ENCODE peak calls at places on chromosomes 7 and 10, in seven cellular contexts. D is HFFc6, C is cardiac fibroblast, V is sigmoid colon, G is ascending aorta, T is SK-N-DZ, L is T-helper 17 cell. J is an unnamed sample.

GRCh38 chr7:7257899-7258692 is 75.8 kb downstream of the C1GALT1 start:
- DNase-seq in D (no peak), C (no peak), V (no peak), G (no peak), T (no peak), L (no peak), J (no peak)

GRCh38 chr7:1288390-1288995 is 55.8 kb downstream of the UNCX start:
- DNase-seq in D (no peak), C (no peak), V (no peak), G (no peak), T (no peak), L (no peak), J (no peak)

GRCh38 chr7:139763330-139763729 is 14.5 kb downstream of the HIPK2 start:
- DNase-seq in D (no peak), C (no peak), V (no peak), G (no peak), T (no peak), L (no peak), J (no peak)

GRCh38 chr10:126169899-126170298 is 218.4 kb downstream of the ADAM12 start:
- DNase-seq in D (no peak), C (no peak), V (no peak), G (no peak), T (no peak), L (no peak), J (no peak)

GRCh38 chr10:97822261-97822687 is 27.4 kb upstream of the GOLGA7B start:
- DNase-seq in D (no peak), C (no peak), V (no peak), G (no peak), T (no peak), L (no peak), J (no peak)

GRCh38 chr7:112550468-112551060 is 69.8 kb downstream of the LSMEM1 start:
- DNase-seq in D (peak; percentile 62), C (peak; percentile 82), V (no peak), G (no peak), T (peak; percentile 48), L (peak; percentile 7), J (no peak)

GRCh38 chr7:148495614-148496013 is 95.0 kb upstream of the C7orf33 start:
- DNase-seq in D (no peak), C (no peak), V (no peak), G (no peak), T (no peak), L (no peak), J (no peak)

GRCh38 chr10:408223-408622 is 273.0 kb downstream of the ZMYND11 start:
- DNase-seq in D (no peak), C (no peak), V (no peak), G (no peak), T (no peak), L (no peak), J (no peak)

GRCh38 chr10:58457761-58458616 is 54.7 kb upstream of the BICC1 start:
- DNase-seq in D (peak; percentile 85), C (peak; percentile 98), V (peak; percentile 90), G (peak; percentile 72), T (no peak), L (no peak), J (peak; percentile 25)

GRCh38 chr10:72344932-72345331 is 9.8 kb downstream of the DNAJB12 start:
- DNase-seq in D (no peak), C (no peak), V (no peak), G (no peak), T (no peak), L (no peak), J (no peak)

GRCh38 chr10:9900765-9901164 is 1116.9 kb upstream of the CELF2 start:
- DNase-seq in D (no peak), C (no peak), V (no peak), G (no peak), T (no peak), L (no peak), J (no peak)

GRCh38 chr10:19811517-19811916 is 4.7 kb upstream of the PLXDC2 start:
- DNase-seq in D (peak; percentile 2), C (peak; percentile 75), V (peak; percentile 69), G (peak; percentile 85), T (no peak), L (no peak), J (no peak)

GRCh38 chr10:114117728-114118127 is 56.3 kb downstream of the CCDC186 start:
- DNase-seq in D (no peak), C (no peak), V (no peak), G (no peak), T (no peak), L (no peak), J (no peak)

GRCh38 chr7:150964593-150965111 is 13.5 kb downstream of the KCNH2 start:
- DNase-seq in D (no peak), C (no peak), V (peak; percentile 91), G (no peak), T (peak; percentile 86), L (no peak), J (no peak)

GRCh38 chr7:138656952-138657351 is 44.2 kb downstream of the SVOPL start:
- DNase-seq in D (no peak), C (no peak), V (no peak), G (no peak), T (no peak), L (no peak), J (no peak)

GRCh38 chr7:105402221-105403095 is 13.7 kb upstream of the SRPK2 start:
- DNase-seq in D (peak; percentile 14), C (peak; percentile 14), V (no peak), G (no peak), T (no peak), L (no peak), J (no peak)

GRCh38 chr7:1193593-1194424 is 33.8 kb upstream of the ZFAND2A start:
- DNase-seq in D (peak; percentile 45), C (peak; percentile 61), V (no peak), G (no peak), T (no peak), L (no peak), J (peak; percentile 40)

GRCh38 chr7:96740130-96740529 is 30.5 kb upstream of the SEM1 start:
- DNase-seq in D (no peak), C (no peak), V (no peak), G (no peak), T (no peak), L (no peak), J (no peak)

GRCh38 chr10:10725196-10725595 is 292.5 kb upstream of the CELF2 start:
- DNase-seq in D (no peak), C (no peak), V (no peak), G (no peak), T (no peak), L (no peak), J (no peak)

GRCh38 chr7:157129200-157129599 is 9.5 kb upstream of the UBE3C start:
- DNase-seq in D (no peak), C (no peak), V (no peak), G (no peak), T (no peak), L (no peak), J (no peak)

GRCh38 chr7:101232141-101232821 is 5.3 kb downstream of the CLDN15 start:
- DNase-seq in D (no peak), C (no peak), V (no peak), G (no peak), T (no peak), L (no peak), J (no peak)

GRCh38 chr10:27611209-27611608 is 107.1 kb downstream of the RAB18 start:
- DNase-seq in D (peak; percentile 79), C (no peak), V (no peak), G (no peak), T (no peak), L (no peak), J (no peak)

GRCh38 chr10:89129850-89130396 is 77.2 kb downstream of the CH25H start:
- DNase-seq in D (peak; percentile 55), C (peak; percentile 73), V (peak; percentile 70), G (peak; percentile 68), T (no peak), L (no peak), J (no peak)

GRCh38 chr10:1651280-1651975 is 85.9 kb downstream of the ADARB2 start:
- DNase-seq in D (no peak), C (no peak), V (peak; percentile 48), G (no peak), T (no peak), L (no peak), J (no peak)

GRCh38 chr10:75398630-75399460 is 2.7 kb downstream of the ZNF503 start:
- DNase-seq in D (no peak), C (peak; percentile 50), V (peak; percentile 81), G (peak; percentile 67), T (no peak), L (no peak), J (no peak)

GRCh38 chr10:7788640-7789335 is 811 bp downstream of the ATP5F1C start:
- DNase-seq in D (no peak), C (peak; percentile 44), V (no peak), G (no peak), T (no peak), L (no peak), J (no peak)

GRCh38 chr7:130867039-130867438 is 133.0 kb upstream of the KLF14 start:
- DNase-seq in D (no peak), C (no peak), V (no peak), G (no peak), T (no peak), L (no peak), J (no peak)

GRCh38 chr10:14549496-14549895 is 218.8 kb upstream of the FRMD4A start:
- DNase-seq in D (no peak), C (no peak), V (no peak), G (peak; percentile 13), T (no peak), L (no peak), J (no peak)

GRCh38 chr7:351256-351655 is 61.3 kb downstream of the FOXL3 start:
- DNase-seq in D (no peak), C (no peak), V (no peak), G (no peak), T (no peak), L (peak; percentile 46), J (no peak)

GRCh38 chr7:75937958-75938786 is 23.2 kb downstream of the POR start:
- DNase-seq in D (peak; percentile 94), C (peak; percentile 93), V (peak; percentile 87), G (peak; percentile 81), T (peak; percentile 75), L (no peak), J (no peak)

GRCh38 chr10:31977440-31978157 is 49.0 kb upstream of the ARHGAP12 start:
- DNase-seq in D (peak; percentile 71), C (peak; percentile 65), V (no peak), G (no peak), T (no peak), L (no peak), J (no peak)

GRCh38 chr7:66150471-66150870 is 35.8 kb downstream of the CRCP start:
- DNase-seq in D (peak; percentile 38), C (peak; percentile 90), V (peak; percentile 80), G (peak; percentile 66), T (no peak), L (no peak), J (no peak)

GRCh38 chr7:20330176-20330796 is 414 bp upstream of the ITGB8 start:
- DNase-seq in D (peak; percentile 73), C (peak; percentile 93), V (peak; percentile 93), G (peak; percentile 89), T (peak; percentile 78), L (no peak), J (peak; percentile 93)

GRCh38 chr10:99523251-99523773 is 9.4 kb upstream of the NKX2-3 start:
- DNase-seq in D (no peak), C (no peak), V (peak; percentile 86), G (no peak), T (no peak), L (no peak), J (no peak)

GRCh38 chr7:3955751-3956696 is 655.0 kb downstream of the SDK1 start:
- DNase-seq in D (no peak), C (peak; percentile 6), V (no peak), G (peak; percentile 42), T (no peak), L (no peak), J (no peak)

J was measured in GOT3.